ENCODE peak calls at places on chromosomes 6 and 20, in four cellular contexts. Y is MCF 10A, O is amniotic stem cell, L is body of pancreas. W is an unnamed sample.
A peak's percentile ranks its signal among the peaks of the same experiment; 100 is the strongest.

GRCh38 chr6:165884813-165885765 is 222.0 kb upstream of the PDE10A start:
- DNase-seq in L (peak; percentile 75), Y (peak; percentile 67), O (no peak), W (no peak)

GRCh38 chr6:9138856-9139426 is 703.6 kb upstream of the SLC35B3 start:
- DNase-seq in Y (peak; percentile 19), L (no peak), O (no peak), W (no peak)

GRCh38 chr6:112502348-112503130 is 155.4 kb downstream of the RFPL4B start:
- DNase-seq in L (no peak), O (no peak), Y (peak; percentile 5), W (no peak)

GRCh38 chr20:50376888-50377459 is 133.2 kb upstream of the PTPN1 start:
- DNase-seq in O (no peak), Y (peak; percentile 77), L (no peak), W (no peak)

GRCh38 chr20:48605364-48606116 is 222.3 kb downstream of the PREX1 start:
- DNase-seq in Y (no peak), O (no peak), L (peak; percentile 1), W (no peak)

GRCh38 chr6:142926494-142927273 is 18.3 kb downstream of the HIVEP2 start:
- DNase-seq in O (peak; percentile 20), L (peak; percentile 78), Y (peak; percentile 61), W (no peak)

GRCh38 chr20:1933465-1933870 is 38.3 kb downstream of the SIRPA start:
- DNase-seq in O (no peak), L (peak; percentile 25), Y (peak; percentile 80), W (no peak)

GRCh38 chr6:1285589-1286340 is 26.1 kb upstream of the FOXQ1 start:
- DNase-seq in O (no peak), Y (peak; percentile 47), L (no peak), W (no peak)

GRCh38 chr6:125207956-125208355 is 54.4 kb downstream of the TPD52L1 start:
- DNase-seq in O (no peak), Y (no peak), L (no peak), W (no peak)

GRCh38 chr20:22905667-22906066 is 129.4 kb upstream of the SSTR4 start:
- DNase-seq in Y (no peak), L (no peak), O (no peak), W (no peak)

GRCh38 chr6:122717350-122717749 is 62.2 kb upstream of the FABP7 start:
- DNase-seq in Y (no peak), O (no peak), L (no peak), W (no peak)